ENCODE peak calls at places on chromosome 19, in four cellular contexts. I is tibial artery, U is body of pancreas, Y is cardiac muscle cell. R is an unnamed sample.

GRCh38 chr19:49451430-49452181 is at the start of gene PIH1D1:
- DNase-seq in I (peak; percentile 99), U (peak; percentile 99), Y (peak; percentile 98), R (peak; percentile 97)

GRCh38 chr19:10289167-10289835 is 451 bp upstream of the ICAM5 start:
- DNase-seq in I (no peak), U (no peak), Y (peak; percentile 77), R (no peak)

GRCh38 chr19:49746206-49746958 is 16.7 kb downstream of the TSKS start:
- DNase-seq in I (no peak), U (peak; percentile 35), Y (no peak), R (peak; percentile 53)

GRCh38 chr19:17703823-17704463 is 15.3 kb upstream of the MAP1S start:
- DNase-seq in I (no peak), U (peak; percentile 31), Y (peak; percentile 52), R (peak; percentile 83)

GRCh38 chr19:7832009-7832408 is 2.0 kb downstream of the EVI5L start:
- DNase-seq in I (no peak), U (no peak), Y (no peak), R (no peak)

GRCh38 chr19:36939153-36939552 is 23.0 kb downstream of the ZNF568 start:
- DNase-seq in I (no peak), U (no peak), Y (peak; percentile 4), R (no peak)

GRCh38 chr19:13155472-13156284 is 5.5 kb downstream of the IER2 start:
- DNase-seq in I (peak; percentile 92), U (peak; percentile 87), Y (peak; percentile 65), R (peak; percentile 91)

GRCh38 chr19:5057860-5058259 is 88.9 kb downstream of the KDM4B start:
- DNase-seq in I (no peak), U (no peak), Y (peak; percentile 34), R (no peak)

GRCh38 chr19:2229103-2230028 is 6.8 kb downstream of the PLEKHJ1 start:
- DNase-seq in I (no peak), U (no peak), Y (no peak), R (no peak)

GRCh38 chr19:14650161-14650560 is 24.5 kb downstream of the ADGRE3 start:
- DNase-seq in I (no peak), U (no peak), Y (no peak), R (no peak)

GRCh38 chr19:29886535-29886934 is 55.5 kb upstream of the URI1 start:
- DNase-seq in I (no peak), U (no peak), Y (no peak), R (no peak)

GRCh38 chr19:29890392-29890791 is 51.6 kb upstream of the URI1 start:
- DNase-seq in I (no peak), U (no peak), Y (no peak), R (no peak)

GRCh38 chr19:9431475-9431874 is 3.9 kb downstream of the ZNF266 start:
- DNase-seq in I (no peak), U (no peak), Y (peak; percentile 4), R (no peak)

GRCh38 chr19:47719047-47719885 is 6.0 kb downstream of the EHD2 start:
- DNase-seq in I (peak; percentile 98), U (peak; percentile 91), Y (peak; percentile 43), R (peak; percentile 94)

GRCh38 chr19:43784251-43784980 is 3.6 kb upstream of the KCNN4 start:
- DNase-seq in I (peak; percentile 70), U (peak; percentile 29), Y (no peak), R (peak; percentile 91)

GRCh38 chr19:45103200-45103624 is 10.2 kb downstream of the PPP1R37 start:
- DNase-seq in I (no peak), U (peak; percentile 36), Y (no peak), R (no peak)
- H3K4me3 ChIP-seq in I (no peak overlapping the region), U (no peak overlapping the region), Y (no peak overlapping the region), R (no peak overlapping the region)

DNA sequence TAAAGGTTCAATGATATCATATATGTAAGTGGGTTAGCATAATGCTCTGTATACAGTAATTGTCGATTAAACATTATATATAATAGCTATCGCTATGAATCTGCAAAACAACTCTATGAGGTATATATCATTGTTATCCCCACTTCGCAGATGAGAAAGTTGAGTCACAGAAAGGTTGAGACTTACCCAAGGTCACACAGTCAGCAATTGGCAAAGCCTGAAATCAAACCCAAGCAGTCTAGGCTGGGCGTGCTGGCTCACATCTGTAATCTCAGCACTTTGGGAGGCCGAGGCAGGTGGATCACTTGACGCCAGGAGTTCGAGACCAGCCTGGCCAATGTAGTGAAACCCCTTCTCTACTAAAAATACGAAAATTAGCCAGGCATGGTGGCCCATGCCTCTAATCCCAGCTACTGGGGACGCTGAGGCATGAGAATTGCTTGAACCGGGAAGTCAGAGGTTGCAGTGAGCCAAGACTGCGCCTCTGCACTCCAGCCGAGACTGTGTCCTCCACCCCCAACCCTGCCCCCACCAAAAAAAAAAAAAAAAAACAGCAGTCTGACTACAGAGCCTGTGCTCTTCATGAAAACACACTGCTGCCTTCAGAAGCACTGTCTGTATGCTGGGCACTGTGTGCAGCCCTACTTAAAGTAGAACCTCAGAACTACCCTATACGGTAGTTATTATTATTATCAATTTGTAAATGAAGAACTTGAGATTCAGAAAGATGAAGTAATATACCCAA is 1.3 kb downstream of the HSPBP1 start:
- DNase-seq in I (no peak), U (no peak), Y (no peak), R (no peak)
- H3K4me3 ChIP-seq in I (no peak overlapping the region), U (no peak overlapping the region), Y (no peak overlapping the region), R (no peak overlapping the region)

GRCh38 chr19:11420429-11420893 is 1.3 kb upstream of the RGL3 start:
- DNase-seq in I (peak; percentile 88), U (peak; percentile 29), Y (peak; percentile 30), R (peak; percentile 79)

GRCh38 chr19:11416346-11417052 is 2.6 kb downstream of the RGL3 start:
- DNase-seq in I (no peak), U (no peak), Y (no peak), R (no peak)

GRCh38 chr19:11420894-11421606 is 1.9 kb upstream of the RGL3 start:
- DNase-seq in I (no peak), U (no peak), Y (no peak), R (peak; percentile 53)

GRCh38 chr19:11421607-11422098 is 2.5 kb upstream of the RGL3 start:
- DNase-seq in I (peak; percentile 74), U (peak; percentile 28), Y (peak; percentile 31), R (peak; percentile 65)

GRCh38 chr19:11418166-11418517 is 972 bp downstream of the RGL3 start:
- DNase-seq in I (no peak), U (no peak), Y (peak; percentile 33), R (no peak)
- H3K4me3 ChIP-seq in I (peak overlapping the region; percentile 59), U (peak overlapping the region; percentile 55), Y (peak overlapping the region; percentile 44), R (no peak overlapping the region)

GRCh38 chr19:11423804-11424318 is 4.7 kb upstream of the RGL3 start:
- DNase-seq in I (no peak), U (peak; percentile 45), Y (no peak), R (no peak)

GRCh38 chr19:11414544-11414943 is 4.6 kb downstream of the RGL3 start:
- DNase-seq in I (no peak), U (no peak), Y (no peak), R (no peak)

GRCh38 chr19:11422163-11423068 is 3.3 kb upstream of the RGL3 start:
- DNase-seq in I (peak; percentile 94), U (peak; percentile 80), Y (peak; percentile 34), R (peak; percentile 78)

GRCh38 chr19:11423164-11423803 is 4.2 kb upstream of the RGL3 start:
- DNase-seq in I (no peak), U (no peak), Y (no peak), R (no peak)

GRCh38 chr19:11418518-11419506 is at the start of gene RGL3:
- DNase-seq in I (peak; percentile 81), U (peak; percentile 70), Y (peak; percentile 68), R (peak; percentile 60)
- H3K4me3 ChIP-seq in I (peak within 1 kb of the TSS; percentile 59), U (peak within 1 kb of the TSS; percentile 55), Y (peak within 1 kb of the TSS; percentile 44), R (no peak within 1 kb of the TSS)